ENCODE peak calls at places on chromosomes 2 and 18, in four cellular contexts. One of them, this sample, is unnamed. For H3K9me3, the result is how much of the 10 kb centered on the place peaks cover.

GRCh38 chr2:75022516-75022915 is 64.1 kb downstream of the POLE4 start:
- DNase-seq in GM12878: no peak
- DNase-seq in cardiac muscle cell: no peak
- DNase-seq in PC-3: no peak
- DNase-seq in this sample: no peak

GRCh38 chr2:200100027-200100426 is 144.6 kb downstream of the MAIP1 start:
- DNase-seq in GM12878: no peak
- DNase-seq in cardiac muscle cell: no peak
- DNase-seq in PC-3: no peak
- DNase-seq in this sample: no peak

GRCh38 chr2:108377815-108378630 is at the start of gene SULT1C4:
- DNase-seq in cardiac muscle cell: peak
- DNase-seq in PC-3: no peak
- DNase-seq in GM12878: no peak
- DNase-seq in this sample: peak

GRCh38 chr2:60855989-60856669 is 25.2 kb upstream of the REL start:
- DNase-seq in GM12878: no peak
- DNase-seq in cardiac muscle cell: no peak
- DNase-seq in PC-3: peak
- DNase-seq in this sample: no peak

GRCh38 chr2:3409627-3410170 is 30.2 kb downstream of the TRAPPC12 start:
- DNase-seq in PC-3: no peak
- DNase-seq in cardiac muscle cell: no peak
- DNase-seq in GM12878: no peak
- DNase-seq in this sample: no peak

GRCh38 chr2:132804045-132804444 is 134.0 kb upstream of the LYPD1 start:
- DNase-seq in PC-3: peak
- DNase-seq in cardiac muscle cell: no peak
- DNase-seq in GM12878: no peak
- DNase-seq in this sample: no peak

GRCh38 chr2:102749938-102750337 is 11.9 kb upstream of the TMEM182 start:
- DNase-seq in GM12878: no peak
- DNase-seq in PC-3: no peak
- DNase-seq in cardiac muscle cell: no peak
- DNase-seq in this sample: no peak

GRCh38 chr2:11863103-11863502 is 116.7 kb downstream of the LPIN1 start:
- DNase-seq in GM12878: no peak
- DNase-seq in cardiac muscle cell: peak
- DNase-seq in PC-3: no peak
- DNase-seq in this sample: no peak

GRCh38 chr2:26033270-26033768 is 565 bp upstream of the RAB10 start:
- DNase-seq in GM12878: no peak
- DNase-seq in PC-3: peak
- DNase-seq in cardiac muscle cell: peak
- DNase-seq in this sample: peak

GRCh38 chr18:80159713-80160636 is 50.9 kb downstream of the ADNP2 start:
- DNase-seq in PC-3: no peak
- DNase-seq in cardiac muscle cell: no peak
- DNase-seq in GM12878: no peak
- DNase-seq in this sample: no peak

GRCh38 chr2:28691774-28692281 is 59.8 kb upstream of the PPP1CB start:
- DNase-seq in cardiac muscle cell: peak
- DNase-seq in PC-3: peak
- DNase-seq in GM12878: no peak
- DNase-seq in this sample: no peak

GRCh38 chr2:223523541-223523940 is 78.6 kb downstream of the SCG2 start:
- DNase-seq in GM12878: no peak
- DNase-seq in PC-3: peak
- DNase-seq in cardiac muscle cell: no peak
- DNase-seq in this sample: no peak

GRCh38 chr2:184875911-184876310 is 277.6 kb downstream of the ZNF804A start:
- DNase-seq in PC-3: no peak
- DNase-seq in GM12878: no peak
- DNase-seq in cardiac muscle cell: peak
- DNase-seq in this sample: no peak

GRCh38 chr2:234595829-234596228 is 98.9 kb upstream of the ARL4C start:
- DNase-seq in cardiac muscle cell: no peak
- DNase-seq in GM12878: no peak
- DNase-seq in PC-3: no peak
- DNase-seq in this sample: no peak

GRCh38 chr18:9724797-9725196 is 16.7 kb downstream of the RAB31 start:
- DNase-seq in cardiac muscle cell: no peak
- DNase-seq in PC-3: no peak
- DNase-seq in GM12878: no peak
- DNase-seq in this sample: no peak

GRCh38 chr2:105538840-105539239 is 140.0 kb upstream of the FHL2 start:
- DNase-seq in cardiac muscle cell: no peak
- DNase-seq in PC-3: no peak
- DNase-seq in GM12878: no peak
- DNase-seq in this sample: peak

GRCh38 chr18:36402765-36403396 is 105.4 kb downstream of the FHOD3 start:
- DNase-seq in PC-3: no peak
- DNase-seq in cardiac muscle cell: no peak
- DNase-seq in GM12878: no peak
- DNase-seq in this sample: no peak

GRCh38 chr2:240137596-240138274 is 1.6 kb upstream of the COPS9 start:
- DNase-seq in GM12878: no peak
- DNase-seq in cardiac muscle cell: no peak
- DNase-seq in PC-3: no peak
- DNase-seq in this sample: no peak

GRCh38 chr2:208329485-208329884 is 63.4 kb downstream of the PIKFYVE start:
- DNase-seq in GM12878: no peak
- DNase-seq in PC-3: no peak
- DNase-seq in cardiac muscle cell: no peak
- DNase-seq in this sample: no peak

GRCh38 chr2:176856645-176857044 is 355.9 kb upstream of the HNRNPA3 start:
- DNase-seq in cardiac muscle cell: no peak
- DNase-seq in GM12878: no peak
- DNase-seq in PC-3: no peak
- DNase-seq in this sample: no peak

DNA sequence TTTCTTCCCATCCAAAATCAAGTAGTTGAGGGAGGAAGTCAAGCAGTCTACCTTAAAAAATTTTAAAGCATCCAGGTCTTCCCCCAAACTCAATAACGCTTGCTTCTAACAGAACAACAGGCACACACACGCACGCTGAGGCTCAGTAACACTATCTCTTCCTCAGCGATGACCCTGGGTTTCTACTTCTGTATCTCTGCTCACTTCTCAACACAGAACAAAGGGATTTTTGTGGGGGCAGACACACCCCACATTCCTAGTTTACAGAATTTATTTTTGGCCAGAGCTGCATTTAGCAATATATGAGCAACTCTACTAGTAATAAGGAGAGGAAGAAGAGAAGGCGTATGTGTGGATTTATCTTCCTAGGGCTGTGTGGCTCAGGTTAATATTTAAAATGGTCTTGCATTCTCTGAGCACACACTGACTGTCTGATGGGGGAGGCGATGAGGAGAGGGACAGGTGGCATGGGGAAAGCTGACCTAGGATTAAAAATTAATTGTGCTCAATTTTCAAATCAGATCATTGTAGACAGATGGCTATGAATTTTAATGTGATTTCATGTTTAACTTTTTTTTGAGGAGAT is 71.3 kb upstream of the PPM1B start:
- DNase-seq in GM12878: no peak
- DNase-seq in cardiac muscle cell: no peak
- DNase-seq in PC-3: no peak
- DNase-seq in this sample: no peak
- TF ChIP-seq CTCF in GM12878: no peak
- TF ChIP-seq CTCF in cardiac muscle cell: no peak
- TF ChIP-seq CTCF in PC-3: no peak
- TF ChIP-seq CTCF in this sample: no peak

GRCh38 chr2:20494246-20494645 is 47.4 kb downstream of the RHOB start:
- DNase-seq in GM12878: no peak
- DNase-seq in PC-3: no peak
- DNase-seq in cardiac muscle cell: no peak
- DNase-seq in this sample: no peak
- H3K9me3 ChIP-seq in GM12878: under half
- H3K9me3 ChIP-seq in PC-3: under half
- H3K9me3 ChIP-seq in cardiac muscle cell: under half
- H3K9me3 ChIP-seq in this sample: under half

GRCh38 chr2:73895473-73895872 is 2.7 kb downstream of the ACTG2 start:
- DNase-seq in PC-3: no peak
- DNase-seq in cardiac muscle cell: no peak
- DNase-seq in GM12878: no peak
- DNase-seq in this sample: no peak
- H3K4me3 ChIP-seq in PC-3: no peak
- H3K4me3 ChIP-seq in cardiac muscle cell: no peak
- H3K4me3 ChIP-seq in GM12878: no peak
- H3K4me3 ChIP-seq in this sample: no peak

GRCh38 chr2:166419616-166419934 is 43.8 kb upstream of the SCN9A start:
- DNase-seq in cardiac muscle cell: no peak
- DNase-seq in GM12878: no peak
- DNase-seq in PC-3: peak
- DNase-seq in this sample: no peak

GRCh38 chr2:166413255-166413654 is 37.5 kb upstream of the SCN9A start:
- DNase-seq in PC-3: no peak
- DNase-seq in cardiac muscle cell: no peak
- DNase-seq in GM12878: no peak
- DNase-seq in this sample: no peak

GRCh38 chr2:166418853-166419615 is 43.3 kb upstream of the SCN9A start:
- DNase-seq in cardiac muscle cell: no peak
- DNase-seq in PC-3: no peak
- DNase-seq in GM12878: no peak
- DNase-seq in this sample: no peak

DNA sequence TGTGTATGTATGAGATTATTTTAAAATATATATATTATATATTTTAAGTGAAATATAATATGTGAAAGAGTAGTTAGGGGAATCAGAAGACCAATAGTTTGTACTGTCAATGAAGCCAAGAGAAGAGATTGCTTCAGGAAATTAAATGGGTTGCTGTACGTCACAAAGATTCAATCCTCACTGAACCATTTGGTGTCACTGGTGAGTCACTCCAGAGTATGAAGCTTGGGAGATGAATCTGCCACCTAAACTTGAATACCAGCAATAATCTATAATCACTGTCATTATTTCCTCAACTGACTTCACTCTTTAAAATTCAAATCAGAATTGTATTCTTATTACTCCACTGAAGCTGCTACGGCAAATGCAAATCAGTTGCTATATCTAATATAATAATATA is 41.9 kb upstream of the SCN9A start:
- DNase-seq in GM12878: no peak
- DNase-seq in PC-3: peak
- DNase-seq in cardiac muscle cell: no peak
- DNase-seq in this sample: no peak
- TF ChIP-seq CTCF in GM12878: no peak
- TF ChIP-seq CTCF in PC-3: peak
- TF ChIP-seq CTCF in cardiac muscle cell: peak
- TF ChIP-seq CTCF in this sample: no peak

GRCh38 chr2:127217470-127218325 is 2.4 kb downstream of the CYP27C1 start:
- DNase-seq in cardiac muscle cell: no peak
- DNase-seq in GM12878: no peak
- DNase-seq in PC-3: peak
- DNase-seq in this sample: no peak
- H3K9me3 ChIP-seq in cardiac muscle cell: under half
- H3K9me3 ChIP-seq in GM12878: under half
- H3K9me3 ChIP-seq in PC-3: under half
- H3K9me3 ChIP-seq in this sample: under half

GRCh38 chr2:62200868-62201267 is 5.0 kb downstream of the B3GNT2 start:
- DNase-seq in GM12878: no peak
- DNase-seq in cardiac muscle cell: no peak
- DNase-seq in PC-3: no peak
- DNase-seq in this sample: no peak

GRCh38 chr2:62200291-62200841 is 4.5 kb downstream of the B3GNT2 start:
- DNase-seq in cardiac muscle cell: no peak
- DNase-seq in GM12878: no peak
- DNase-seq in PC-3: no peak
- DNase-seq in this sample: no peak

GRCh38 chr2:62198237-62198633 is 2.3 kb downstream of the B3GNT2 start:
- DNase-seq in GM12878: no peak
- DNase-seq in PC-3: no peak
- DNase-seq in cardiac muscle cell: no peak
- DNase-seq in this sample: no peak

GRCh38 chr2:62201307-62201706 is 5.4 kb downstream of the B3GNT2 start:
- DNase-seq in cardiac muscle cell: no peak
- DNase-seq in PC-3: no peak
- DNase-seq in GM12878: no peak
- DNase-seq in this sample: no peak

GRCh38 chr2:62199392-62200125 is 3.6 kb downstream of the B3GNT2 start:
- DNase-seq in GM12878: no peak
- DNase-seq in PC-3: no peak
- DNase-seq in cardiac muscle cell: no peak
- DNase-seq in this sample: no peak
- H3K4me3 ChIP-seq in GM12878: peak
- H3K4me3 ChIP-seq in PC-3: no peak
- H3K4me3 ChIP-seq in cardiac muscle cell: no peak
- H3K4me3 ChIP-seq in this sample: no peak

This sample was measured in lung.